ENCODE peak calls at places on chromosomes 16 and 17, in ten cellular contexts. One of them, this sample, is unnamed.

GRCh38 chr17:47941998-47942490 is 673 bp downstream of the PNPO start:
- DNase-seq in heart left ventricle: no peak
- DNase-seq in choroid plexus epithelial cell: no peak
- DNase-seq in RWPE1: no peak
- DNase-seq in LNCaP clone FGC: no peak
- DNase-seq in Caco-2: peak
- DNase-seq in transverse colon: no peak
- DNase-seq in foreskin fibroblast: no peak
- DNase-seq in H9: no peak
- DNase-seq in GM12865: peak
- DNase-seq in this sample: no peak

GRCh38 chr16:81693467-81694303 is 85.4 kb upstream of the PLCG2 start:
- DNase-seq in Caco-2: no peak
- DNase-seq in transverse colon: peak
- DNase-seq in LNCaP clone FGC: no peak
- DNase-seq in foreskin fibroblast: peak
- DNase-seq in heart left ventricle: no peak
- DNase-seq in RWPE1: no peak
- DNase-seq in choroid plexus epithelial cell: no peak
- DNase-seq in GM12865: no peak
- DNase-seq in H9: no peak
- DNase-seq in this sample: no peak

GRCh38 chr16:84332975-84333684 is 35.2 kb upstream of the ATP2C2 start:
- DNase-seq in choroid plexus epithelial cell: no peak
- DNase-seq in GM12865: no peak
- DNase-seq in LNCaP clone FGC: peak
- DNase-seq in H9: peak
- DNase-seq in Caco-2: no peak
- DNase-seq in heart left ventricle: no peak
- DNase-seq in RWPE1: no peak
- DNase-seq in foreskin fibroblast: no peak
- DNase-seq in transverse colon: peak
- DNase-seq in this sample: no peak

GRCh38 chr16:50547340-50547865 is 793 bp upstream of the NKD1 start:
- DNase-seq in transverse colon: peak
- DNase-seq in H9: peak
- DNase-seq in Caco-2: peak
- DNase-seq in foreskin fibroblast: no peak
- DNase-seq in GM12865: peak
- DNase-seq in RWPE1: no peak
- DNase-seq in LNCaP clone FGC: no peak
- DNase-seq in choroid plexus epithelial cell: peak
- DNase-seq in heart left ventricle: peak
- DNase-seq in this sample: no peak

GRCh38 chr17:78394209-78394608 is 15.8 kb downstream of the PGS1 start:
- DNase-seq in RWPE1: no peak
- DNase-seq in foreskin fibroblast: no peak
- DNase-seq in choroid plexus epithelial cell: no peak
- DNase-seq in H9: no peak
- DNase-seq in GM12865: no peak
- DNase-seq in LNCaP clone FGC: no peak
- DNase-seq in transverse colon: no peak
- DNase-seq in heart left ventricle: no peak
- DNase-seq in Caco-2: no peak
- DNase-seq in this sample: no peak

GRCh38 chr16:88651989-88652762 is 1.3 kb upstream of the CYBA start:
- DNase-seq in foreskin fibroblast: no peak
- DNase-seq in LNCaP clone FGC: no peak
- DNase-seq in GM12865: peak
- DNase-seq in H9: no peak
- DNase-seq in transverse colon: no peak
- DNase-seq in heart left ventricle: no peak
- DNase-seq in choroid plexus epithelial cell: no peak
- DNase-seq in RWPE1: no peak
- DNase-seq in Caco-2: no peak
- DNase-seq in this sample: no peak

GRCh38 chr17:9237661-9238301 is 216.5 kb downstream of the NTN1 start:
- DNase-seq in heart left ventricle: peak
- DNase-seq in GM12865: no peak
- DNase-seq in LNCaP clone FGC: no peak
- DNase-seq in RWPE1: no peak
- DNase-seq in choroid plexus epithelial cell: no peak
- DNase-seq in foreskin fibroblast: no peak
- DNase-seq in Caco-2: no peak
- DNase-seq in H9: no peak
- DNase-seq in transverse colon: no peak
- DNase-seq in this sample: no peak

GRCh38 chr17:83149761-83150251 is 70.4 kb downstream of the METRNL start:
- DNase-seq in GM12865: no peak
- DNase-seq in LNCaP clone FGC: no peak
- DNase-seq in transverse colon: no peak
- DNase-seq in foreskin fibroblast: no peak
- DNase-seq in H9: peak
- DNase-seq in RWPE1: no peak
- DNase-seq in choroid plexus epithelial cell: peak
- DNase-seq in heart left ventricle: no peak
- DNase-seq in Caco-2: no peak
- DNase-seq in this sample: no peak

GRCh38 chr17:82346342-82347300 is 12.4 kb upstream of the TEX19 start:
- DNase-seq in H9: no peak
- DNase-seq in LNCaP clone FGC: no peak
- DNase-seq in heart left ventricle: no peak
- DNase-seq in RWPE1: no peak
- DNase-seq in choroid plexus epithelial cell: no peak
- DNase-seq in foreskin fibroblast: no peak
- DNase-seq in GM12865: no peak
- DNase-seq in Caco-2: no peak
- DNase-seq in transverse colon: no peak
- DNase-seq in this sample: no peak

GRCh38 chr17:44900894-44901293 is 1.6 kb upstream of the EFTUD2 start:
- DNase-seq in RWPE1: no peak
- DNase-seq in H9: no peak
- DNase-seq in choroid plexus epithelial cell: peak
- DNase-seq in heart left ventricle: no peak
- DNase-seq in foreskin fibroblast: peak
- DNase-seq in transverse colon: no peak
- DNase-seq in GM12865: no peak
- DNase-seq in LNCaP clone FGC: no peak
- DNase-seq in Caco-2: no peak
- DNase-seq in this sample: no peak

GRCh38 chr17:40552806-40553693 is 12.2 kb downstream of the CCR7 start:
- DNase-seq in heart left ventricle: no peak
- DNase-seq in RWPE1: no peak
- DNase-seq in Caco-2: peak
- DNase-seq in H9: peak
- DNase-seq in GM12865: no peak
- DNase-seq in choroid plexus epithelial cell: no peak
- DNase-seq in transverse colon: no peak
- DNase-seq in foreskin fibroblast: peak
- DNase-seq in LNCaP clone FGC: no peak
- DNase-seq in this sample: no peak

GRCh38 chr17:16915752-16916556 is 56.0 kb downstream of the TNFRSF13B start:
- DNase-seq in GM12865: peak
- DNase-seq in choroid plexus epithelial cell: peak
- DNase-seq in Caco-2: peak
- DNase-seq in foreskin fibroblast: peak
- DNase-seq in transverse colon: peak
- DNase-seq in H9: peak
- DNase-seq in heart left ventricle: no peak
- DNase-seq in LNCaP clone FGC: no peak
- DNase-seq in RWPE1: peak
- DNase-seq in this sample: peak

GRCh38 chr17:27577884-27578717 is 52.9 kb upstream of the LGALS9 start:
- DNase-seq in foreskin fibroblast: no peak
- DNase-seq in transverse colon: no peak
- DNase-seq in GM12865: peak
- DNase-seq in choroid plexus epithelial cell: peak
- DNase-seq in RWPE1: no peak
- DNase-seq in H9: no peak
- DNase-seq in Caco-2: peak
- DNase-seq in heart left ventricle: no peak
- DNase-seq in LNCaP clone FGC: no peak
- DNase-seq in this sample: no peak

GRCh38 chr17:5541610-5542202 is 42.6 kb downstream of the NLRP1 start:
- DNase-seq in choroid plexus epithelial cell: no peak
- DNase-seq in LNCaP clone FGC: no peak
- DNase-seq in H9: peak
- DNase-seq in Caco-2: no peak
- DNase-seq in heart left ventricle: no peak
- DNase-seq in RWPE1: no peak
- DNase-seq in foreskin fibroblast: no peak
- DNase-seq in transverse colon: no peak
- DNase-seq in GM12865: no peak
- DNase-seq in this sample: no peak
- TF ChIP-seq CTCF in choroid plexus epithelial cell: no peak
- TF ChIP-seq CTCF in LNCaP clone FGC: no peak
- TF ChIP-seq CTCF in H9: peak
- TF ChIP-seq CTCF in Caco-2: no peak
- TF ChIP-seq CTCF in heart left ventricle: no peak
- TF ChIP-seq CTCF in RWPE1: no peak
- TF ChIP-seq CTCF in foreskin fibroblast: no peak
- TF ChIP-seq CTCF in transverse colon: no peak
- TF ChIP-seq CTCF in GM12865: no peak
- TF ChIP-seq CTCF in this sample: no peak

GRCh38 chr16:15482068-15482747 is 47.8 kb downstream of the BMERB1 start:
- DNase-seq in heart left ventricle: no peak
- DNase-seq in foreskin fibroblast: peak
- DNase-seq in choroid plexus epithelial cell: peak
- DNase-seq in H9: peak
- DNase-seq in Caco-2: peak
- DNase-seq in RWPE1: peak
- DNase-seq in transverse colon: peak
- DNase-seq in LNCaP clone FGC: peak
- DNase-seq in GM12865: no peak
- DNase-seq in this sample: peak
- TF ChIP-seq CTCF in heart left ventricle: no peak
- TF ChIP-seq CTCF in foreskin fibroblast: peak
- TF ChIP-seq CTCF in choroid plexus epithelial cell: peak
- TF ChIP-seq CTCF in H9: peak
- TF ChIP-seq CTCF in Caco-2: no peak
- TF ChIP-seq CTCF in RWPE1: no peak
- TF ChIP-seq CTCF in transverse colon: no peak
- TF ChIP-seq CTCF in LNCaP clone FGC: no peak
- TF ChIP-seq CTCF in GM12865: no peak
- TF ChIP-seq CTCF in this sample: peak

GRCh38 chr16:85988723-85989313 is 89.9 kb downstream of the IRF8 start:
- DNase-seq in LNCaP clone FGC: no peak
- DNase-seq in H9: no peak
- DNase-seq in Caco-2: no peak
- DNase-seq in heart left ventricle: no peak
- DNase-seq in transverse colon: peak
- DNase-seq in RWPE1: no peak
- DNase-seq in GM12865: peak
- DNase-seq in foreskin fibroblast: no peak
- DNase-seq in choroid plexus epithelial cell: no peak
- DNase-seq in this sample: no peak

GRCh38 chr16:85984947-85985451 is 86.0 kb downstream of the IRF8 start:
- DNase-seq in H9: no peak
- DNase-seq in heart left ventricle: no peak
- DNase-seq in Caco-2: no peak
- DNase-seq in RWPE1: no peak
- DNase-seq in foreskin fibroblast: no peak
- DNase-seq in choroid plexus epithelial cell: no peak
- DNase-seq in transverse colon: peak
- DNase-seq in GM12865: peak
- DNase-seq in LNCaP clone FGC: no peak
- DNase-seq in this sample: no peak

GRCh38 chr16:85987750-85988078 is 88.8 kb downstream of the IRF8 start:
- DNase-seq in LNCaP clone FGC: no peak
- DNase-seq in transverse colon: peak
- DNase-seq in heart left ventricle: no peak
- DNase-seq in Caco-2: no peak
- DNase-seq in choroid plexus epithelial cell: no peak
- DNase-seq in foreskin fibroblast: no peak
- DNase-seq in GM12865: no peak
- DNase-seq in RWPE1: peak
- DNase-seq in H9: no peak
- DNase-seq in this sample: no peak

GRCh38 chr16:85988306-85988705 is 89.3 kb downstream of the IRF8 start:
- DNase-seq in foreskin fibroblast: no peak
- DNase-seq in choroid plexus epithelial cell: no peak
- DNase-seq in RWPE1: no peak
- DNase-seq in Caco-2: no peak
- DNase-seq in H9: no peak
- DNase-seq in transverse colon: peak
- DNase-seq in LNCaP clone FGC: no peak
- DNase-seq in heart left ventricle: no peak
- DNase-seq in GM12865: peak
- DNase-seq in this sample: no peak

GRCh38 chr16:85986931-85987749 is 88.2 kb downstream of the IRF8 start:
- DNase-seq in RWPE1: no peak
- DNase-seq in GM12865: peak
- DNase-seq in choroid plexus epithelial cell: no peak
- DNase-seq in transverse colon: peak
- DNase-seq in H9: peak
- DNase-seq in foreskin fibroblast: no peak
- DNase-seq in Caco-2: peak
- DNase-seq in LNCaP clone FGC: no peak
- DNase-seq in heart left ventricle: no peak
- DNase-seq in this sample: no peak
- TF ChIP-seq CTCF in RWPE1: no peak
- TF ChIP-seq CTCF in GM12865: peak
- TF ChIP-seq CTCF in choroid plexus epithelial cell: peak
- TF ChIP-seq CTCF in transverse colon: peak
- TF ChIP-seq CTCF in H9: peak
- TF ChIP-seq CTCF in foreskin fibroblast: no peak
- TF ChIP-seq CTCF in Caco-2: peak
- TF ChIP-seq CTCF in LNCaP clone FGC: peak
- TF ChIP-seq CTCF in heart left ventricle: peak
- TF ChIP-seq CTCF in this sample: peak

GRCh38 chr16:8655184-8655717 is 19.2 kb upstream of the ABAT start:
- DNase-seq in LNCaP clone FGC: no peak
- DNase-seq in GM12865: peak
- DNase-seq in foreskin fibroblast: no peak
- DNase-seq in H9: peak
- DNase-seq in Caco-2: peak
- DNase-seq in choroid plexus epithelial cell: peak
- DNase-seq in transverse colon: peak
- DNase-seq in heart left ventricle: no peak
- DNase-seq in RWPE1: no peak
- DNase-seq in this sample: no peak
- TF ChIP-seq CTCF in LNCaP clone FGC: peak
- TF ChIP-seq CTCF in GM12865: peak
- TF ChIP-seq CTCF in foreskin fibroblast: peak
- TF ChIP-seq CTCF in H9: peak
- TF ChIP-seq CTCF in Caco-2: peak
- TF ChIP-seq CTCF in choroid plexus epithelial cell: peak
- TF ChIP-seq CTCF in transverse colon: peak
- TF ChIP-seq CTCF in heart left ventricle: peak
- TF ChIP-seq CTCF in RWPE1: no peak
- TF ChIP-seq CTCF in this sample: no peak